ENCODE peak calls at places on chromosomes 13 and 19, in nine cellular contexts. One of them, this sample, is unnamed.

GRCh38 chr19:14544047-14544446 is 14.7 kb downstream of the TECR start:
- DNase-seq in esophagus squamous epithelium: no peak
- DNase-seq in mucosa of descending colon: no peak
- DNase-seq in HFFc6: no peak
- DNase-seq in fibroblast of mammary gland: no peak
- DNase-seq in breast epithelium: no peak
- DNase-seq in AG09319: no peak
- DNase-seq in lower leg skin: no peak
- DNase-seq in PC-9: no peak
- DNase-seq in this sample: no peak

GRCh38 chr19:4061178-4061682 is 5.5 kb downstream of the ZBTB7A start:
- DNase-seq in esophagus squamous epithelium: no peak
- DNase-seq in mucosa of descending colon: peak
- DNase-seq in HFFc6: no peak
- DNase-seq in fibroblast of mammary gland: peak
- DNase-seq in breast epithelium: peak
- DNase-seq in AG09319: no peak
- DNase-seq in lower leg skin: peak
- DNase-seq in PC-9: peak
- DNase-seq in this sample: peak

GRCh38 chr19:44712864-44713515 is 14.0 kb downstream of the CEACAM16 start:
- DNase-seq in esophagus squamous epithelium: no peak
- DNase-seq in mucosa of descending colon: no peak
- DNase-seq in HFFc6: no peak
- DNase-seq in fibroblast of mammary gland: peak
- DNase-seq in breast epithelium: no peak
- DNase-seq in AG09319: no peak
- DNase-seq in lower leg skin: no peak
- DNase-seq in PC-9: no peak
- DNase-seq in this sample: no peak

GRCh38 chr13:105207586-105208293 is 1327.7 kb downstream of the EFNB2 start:
- DNase-seq in esophagus squamous epithelium: no peak
- DNase-seq in mucosa of descending colon: no peak
- DNase-seq in HFFc6: no peak
- DNase-seq in fibroblast of mammary gland: peak
- DNase-seq in breast epithelium: no peak
- DNase-seq in AG09319: no peak
- DNase-seq in lower leg skin: no peak
- DNase-seq in PC-9: no peak
- DNase-seq in this sample: no peak

GRCh38 chr13:34942732-34943674 is 933 bp downstream of the NBEA start:
- DNase-seq in esophagus squamous epithelium: no peak
- DNase-seq in mucosa of descending colon: peak
- DNase-seq in HFFc6: no peak
- DNase-seq in fibroblast of mammary gland: no peak
- DNase-seq in breast epithelium: no peak
- DNase-seq in AG09319: no peak
- DNase-seq in lower leg skin: no peak
- DNase-seq in PC-9: peak
- DNase-seq in this sample: peak

GRCh38 chr13:46315491-46316075 is 71.5 kb downstream of the RUBCNL start:
- DNase-seq in esophagus squamous epithelium: no peak
- DNase-seq in mucosa of descending colon: no peak
- DNase-seq in HFFc6: no peak
- DNase-seq in fibroblast of mammary gland: no peak
- DNase-seq in breast epithelium: no peak
- DNase-seq in AG09319: no peak
- DNase-seq in lower leg skin: no peak
- DNase-seq in PC-9: no peak
- DNase-seq in this sample: no peak

GRCh38 chr13:77492982-77493381 is 42.5 kb upstream of the SCEL start:
- DNase-seq in esophagus squamous epithelium: no peak
- DNase-seq in mucosa of descending colon: no peak
- DNase-seq in HFFc6: no peak
- DNase-seq in fibroblast of mammary gland: peak
- DNase-seq in breast epithelium: no peak
- DNase-seq in AG09319: no peak
- DNase-seq in lower leg skin: no peak
- DNase-seq in PC-9: peak
- DNase-seq in this sample: peak

GRCh38 chr19:56639217-56639616 is 3.7 kb upstream of the SMIM17 start:
- DNase-seq in esophagus squamous epithelium: no peak
- DNase-seq in mucosa of descending colon: no peak
- DNase-seq in HFFc6: no peak
- DNase-seq in fibroblast of mammary gland: peak
- DNase-seq in breast epithelium: no peak
- DNase-seq in AG09319: no peak
- DNase-seq in lower leg skin: no peak
- DNase-seq in PC-9: peak
- DNase-seq in this sample: no peak

GRCh38 chr13:21557995-21558394 is 46.0 kb downstream of the MICU2 start:
- DNase-seq in esophagus squamous epithelium: no peak
- DNase-seq in mucosa of descending colon: no peak
- DNase-seq in HFFc6: peak
- DNase-seq in fibroblast of mammary gland: peak
- DNase-seq in breast epithelium: no peak
- DNase-seq in AG09319: no peak
- DNase-seq in lower leg skin: no peak
- DNase-seq in PC-9: no peak
- DNase-seq in this sample: peak

GRCh38 chr19:33794578-33795369 is 1.9 kb upstream of the KCTD15 start:
- DNase-seq in esophagus squamous epithelium: no peak
- DNase-seq in mucosa of descending colon: no peak
- DNase-seq in HFFc6: no peak
- DNase-seq in fibroblast of mammary gland: peak
- DNase-seq in breast epithelium: no peak
- DNase-seq in AG09319: no peak
- DNase-seq in lower leg skin: no peak
- DNase-seq in PC-9: no peak
- DNase-seq in this sample: no peak

GRCh38 chr13:111027481-111028439 is 87.3 kb upstream of the ARHGEF7 start:
- DNase-seq in esophagus squamous epithelium: no peak
- DNase-seq in mucosa of descending colon: no peak
- DNase-seq in HFFc6: peak
- DNase-seq in fibroblast of mammary gland: peak
- DNase-seq in breast epithelium: no peak
- DNase-seq in AG09319: no peak
- DNase-seq in lower leg skin: no peak
- DNase-seq in PC-9: no peak
- DNase-seq in this sample: no peak

GRCh38 chr19:48750351-48750750 is 2.1 kb downstream of the FUT1 start:
- DNase-seq in esophagus squamous epithelium: no peak
- DNase-seq in mucosa of descending colon: no peak
- DNase-seq in HFFc6: no peak
- DNase-seq in fibroblast of mammary gland: no peak
- DNase-seq in breast epithelium: no peak
- DNase-seq in AG09319: no peak
- DNase-seq in lower leg skin: no peak
- DNase-seq in PC-9: no peak
- DNase-seq in this sample: no peak

GRCh38 chr19:48746738-48747575 is at the start of gene IZUMO1:
- DNase-seq in esophagus squamous epithelium: no peak
- DNase-seq in mucosa of descending colon: no peak
- DNase-seq in HFFc6: peak
- DNase-seq in fibroblast of mammary gland: peak
- DNase-seq in breast epithelium: no peak
- DNase-seq in AG09319: peak
- DNase-seq in lower leg skin: no peak
- DNase-seq in PC-9: peak
- DNase-seq in this sample: no peak

GRCh38 chr19:48751835-48752510 is 468 bp downstream of the FUT1 start:
- DNase-seq in esophagus squamous epithelium: no peak
- DNase-seq in mucosa of descending colon: no peak
- DNase-seq in HFFc6: no peak
- DNase-seq in fibroblast of mammary gland: no peak
- DNase-seq in breast epithelium: no peak
- DNase-seq in AG09319: no peak
- DNase-seq in lower leg skin: no peak
- DNase-seq in PC-9: no peak
- DNase-seq in this sample: no peak

GRCh38 chr19:48750771-48751504 is 1.5 kb downstream of the FUT1 start:
- DNase-seq in esophagus squamous epithelium: no peak
- DNase-seq in mucosa of descending colon: no peak
- DNase-seq in HFFc6: no peak
- DNase-seq in fibroblast of mammary gland: no peak
- DNase-seq in breast epithelium: no peak
- DNase-seq in AG09319: no peak
- DNase-seq in lower leg skin: no peak
- DNase-seq in PC-9: no peak
- DNase-seq in this sample: no peak

DNA sequence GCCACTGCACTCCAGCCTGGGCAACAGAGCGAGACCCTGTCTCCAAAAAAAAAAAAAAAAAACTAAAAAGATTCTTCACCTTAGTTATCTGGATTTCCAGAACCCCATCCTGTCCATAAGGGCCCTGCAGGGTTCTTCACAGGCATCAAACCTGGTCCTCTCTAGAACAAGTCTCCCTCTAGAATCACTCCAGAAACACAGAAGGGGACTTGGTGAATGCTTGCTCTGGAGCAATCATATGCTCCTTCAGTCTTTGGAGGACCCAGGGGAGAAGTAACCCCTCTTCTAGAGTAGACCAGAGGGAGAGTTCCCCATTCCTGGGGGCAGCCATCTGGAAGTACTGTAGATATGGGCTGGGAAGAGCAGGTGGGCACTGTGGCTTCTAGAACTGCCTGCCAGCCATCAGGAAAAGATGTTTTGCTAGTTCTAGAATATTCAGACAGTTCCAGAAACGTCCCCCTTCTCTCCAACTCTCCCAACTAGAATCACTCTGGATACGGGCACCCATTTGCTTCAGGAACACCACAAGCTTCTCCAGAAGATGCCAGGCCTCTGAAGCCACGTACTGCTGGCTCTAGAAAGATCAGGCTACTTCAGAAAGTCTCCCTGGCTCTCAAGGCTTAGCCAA is 2.8 kb downstream of the FUT1 start:
- DNase-seq in esophagus squamous epithelium: no peak
- DNase-seq in mucosa of descending colon: no peak
- DNase-seq in HFFc6: no peak
- DNase-seq in fibroblast of mammary gland: no peak
- DNase-seq in breast epithelium: no peak
- DNase-seq in AG09319: no peak
- DNase-seq in lower leg skin: no peak
- DNase-seq in PC-9: no peak
- DNase-seq in this sample: no peak
- TF ChIP-seq CTCF in esophagus squamous epithelium: no peak
- TF ChIP-seq CTCF in mucosa of descending colon: no peak
- TF ChIP-seq CTCF in HFFc6: no peak
- TF ChIP-seq CTCF in fibroblast of mammary gland: no peak
- TF ChIP-seq CTCF in breast epithelium: no peak
- TF ChIP-seq CTCF in AG09319: no peak
- TF ChIP-seq CTCF in lower leg skin: no peak
- TF ChIP-seq CTCF in PC-9: no peak
- TF ChIP-seq CTCF in this sample: no peak

GRCh38 chr19:2337329-2337707 is 8.8 kb downstream of the SPPL2B start:
- DNase-seq in esophagus squamous epithelium: no peak
- DNase-seq in mucosa of descending colon: peak
- DNase-seq in HFFc6: peak
- DNase-seq in fibroblast of mammary gland: peak
- DNase-seq in breast epithelium: no peak
- DNase-seq in AG09319: no peak
- DNase-seq in lower leg skin: no peak
- DNase-seq in PC-9: no peak
- DNase-seq in this sample: no peak
- TF ChIP-seq CTCF in esophagus squamous epithelium: no peak
- TF ChIP-seq CTCF in mucosa of descending colon: no peak
- TF ChIP-seq CTCF in HFFc6: peak
- TF ChIP-seq CTCF in fibroblast of mammary gland: peak
- TF ChIP-seq CTCF in breast epithelium: no peak
- TF ChIP-seq CTCF in AG09319: no peak
- TF ChIP-seq CTCF in lower leg skin: no peak
- TF ChIP-seq CTCF in PC-9: no peak
- TF ChIP-seq CTCF in this sample: no peak

GRCh38 chr19:20558011-20558410 is 7.6 kb downstream of the ZNF737 start:
- DNase-seq in esophagus squamous epithelium: no peak
- DNase-seq in mucosa of descending colon: no peak
- DNase-seq in HFFc6: no peak
- DNase-seq in fibroblast of mammary gland: no peak
- DNase-seq in breast epithelium: no peak
- DNase-seq in AG09319: no peak
- DNase-seq in lower leg skin: no peak
- DNase-seq in PC-9: no peak
- DNase-seq in this sample: no peak
- TF ChIP-seq CTCF in esophagus squamous epithelium: no peak
- TF ChIP-seq CTCF in mucosa of descending colon: no peak
- TF ChIP-seq CTCF in HFFc6: peak
- TF ChIP-seq CTCF in fibroblast of mammary gland: no peak
- TF ChIP-seq CTCF in breast epithelium: peak
- TF ChIP-seq CTCF in AG09319: no peak
- TF ChIP-seq CTCF in lower leg skin: no peak
- TF ChIP-seq CTCF in PC-9: peak
- TF ChIP-seq CTCF in this sample: no peak

DNA sequence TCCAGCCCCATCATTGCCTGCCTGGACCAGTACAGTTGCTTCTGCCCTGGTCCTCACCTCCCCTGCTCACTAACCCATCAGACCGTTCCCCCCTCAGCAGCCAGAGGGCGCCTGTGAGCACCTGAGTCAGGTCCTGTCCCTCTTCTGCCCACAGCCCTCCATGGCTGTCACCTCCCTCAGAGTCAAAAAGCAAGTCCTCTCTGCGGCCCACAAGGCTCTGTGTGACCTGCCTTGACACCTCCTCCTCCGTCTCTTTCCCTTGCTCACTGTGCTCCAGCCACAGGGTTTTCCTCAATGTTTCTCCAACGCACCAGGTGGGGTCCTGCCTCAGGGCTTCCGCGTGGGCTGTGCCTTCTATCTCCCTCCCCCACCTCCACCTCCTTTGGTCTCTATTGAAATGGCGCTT is 29.4 kb upstream of the PTPRS start:
- DNase-seq in esophagus squamous epithelium: no peak
- DNase-seq in mucosa of descending colon: no peak
- DNase-seq in HFFc6: peak
- DNase-seq in fibroblast of mammary gland: peak
- DNase-seq in breast epithelium: no peak
- DNase-seq in AG09319: no peak
- DNase-seq in lower leg skin: no peak
- DNase-seq in PC-9: peak
- DNase-seq in this sample: peak
- TF ChIP-seq CTCF in esophagus squamous epithelium: peak
- TF ChIP-seq CTCF in mucosa of descending colon: peak
- TF ChIP-seq CTCF in HFFc6: peak
- TF ChIP-seq CTCF in fibroblast of mammary gland: peak
- TF ChIP-seq CTCF in breast epithelium: no peak
- TF ChIP-seq CTCF in AG09319: peak
- TF ChIP-seq CTCF in lower leg skin: no peak
- TF ChIP-seq CTCF in PC-9: peak
- TF ChIP-seq CTCF in this sample: peak

DNA sequence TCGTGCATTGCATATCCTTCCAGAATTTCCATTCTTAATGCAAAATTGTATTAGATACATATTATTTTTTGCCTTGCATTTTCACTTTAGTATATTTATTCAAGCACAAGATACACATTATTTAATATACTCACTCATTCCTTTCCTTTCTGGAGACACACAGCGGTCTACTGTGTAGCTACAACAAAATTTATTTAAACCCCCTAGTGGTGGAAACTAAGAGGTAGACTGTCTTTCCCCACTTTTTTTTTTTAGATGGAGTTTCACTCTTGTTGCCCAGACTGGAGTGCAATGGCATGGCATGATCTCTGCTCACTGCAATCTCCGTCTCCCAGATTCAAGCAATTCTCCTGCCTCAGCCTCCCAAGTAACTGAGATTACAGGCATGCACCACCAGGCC is 2040.3 kb upstream of the PCDH20 start:
- DNase-seq in esophagus squamous epithelium: no peak
- DNase-seq in mucosa of descending colon: no peak
- DNase-seq in HFFc6: no peak
- DNase-seq in fibroblast of mammary gland: no peak
- DNase-seq in breast epithelium: no peak
- DNase-seq in AG09319: no peak
- DNase-seq in lower leg skin: no peak
- DNase-seq in PC-9: no peak
- DNase-seq in this sample: no peak
- TF ChIP-seq CTCF in esophagus squamous epithelium: no peak
- TF ChIP-seq CTCF in mucosa of descending colon: no peak
- TF ChIP-seq CTCF in HFFc6: peak
- TF ChIP-seq CTCF in fibroblast of mammary gland: peak
- TF ChIP-seq CTCF in breast epithelium: no peak
- TF ChIP-seq CTCF in AG09319: peak
- TF ChIP-seq CTCF in lower leg skin: no peak
- TF ChIP-seq CTCF in PC-9: peak
- TF ChIP-seq CTCF in this sample: no peak